ENCODE peak calls at places on chromosomes 3 and 15, in eight cellular contexts. M, P, A, X, U, F, E and D are unnamed samples.

GRCh38 chr15:53671545-53671944 is 87.9 kb downstream of the WDR72 start:
- DNase-seq in M (no peak), P (no peak), A (no peak), X (no peak), U (no peak), F (no peak), E (no peak), D (no peak)

GRCh38 chr3:173690542-173690941 is 293.0 kb downstream of the NLGN1 start:
- DNase-seq in M (no peak), P (no peak), A (no peak), X (no peak), U (no peak), F (no peak), E (no peak), D (no peak)

GRCh38 chr3:175082631-175083030 is 223.5 kb downstream of the NAALADL2 start:
- DNase-seq in M (no peak), P (no peak), A (no peak), X (no peak), U (no peak), F (no peak), E (no peak), D (no peak)

GRCh38 chr3:29447946-29448632 is 167.2 kb downstream of the RBMS3 start:
- DNase-seq in M (no peak), P (no peak), A (no peak), X (no peak), U (no peak), F (no peak), E (no peak), D (no peak)

GRCh38 chr3:38022887-38023709 is 6.3 kb downstream of the PLCD1 start:
- DNase-seq in M (no peak), P (no peak), A (no peak), X (no peak), U (no peak), F (no peak), E (no peak), D (no peak)

GRCh38 chr3:78690806-78691205 is 1077.0 kb downstream of the ROBO1 start:
- DNase-seq in M (peak; percentile 12), P (no peak), A (no peak), X (no peak), U (no peak), F (no peak), E (no peak), D (no peak)

GRCh38 chr3:195580733-195581443 is 2.9 kb downstream of the APOD start:
- DNase-seq in M (no peak), P (no peak), A (no peak), X (no peak), U (no peak), F (no peak), E (no peak), D (no peak)

GRCh38 chr3:18390024-18390660 is 35.0 kb downstream of the SATB1 start:
- DNase-seq in M (no peak), P (no peak), A (no peak), X (no peak), U (no peak), F (no peak), E (no peak), D (no peak)

GRCh38 chr15:39135989-39136388 is 444.9 kb upstream of the THBS1 start:
- DNase-seq in M (no peak), P (no peak), A (no peak), X (no peak), U (no peak), F (no peak), E (no peak), D (no peak)

GRCh38 chr15:33735637-33736247 is 232.6 kb upstream of the CHRM5 start:
- DNase-seq in M (peak; percentile 32), P (no peak), A (peak; percentile 58), X (peak; percentile 26), U (no peak), F (peak; percentile 29), E (peak; percentile 13), D (peak; percentile 56)

GRCh38 chr15:73125219-73125618 is 73.0 kb downstream of the NEO1 start:
- DNase-seq in M (no peak), P (no peak), A (no peak), X (no peak), U (no peak), F (no peak), E (no peak), D (peak; percentile 7)

GRCh38 chr3:134516905-134517304 is 31.0 kb downstream of the CEP63 start:
- DNase-seq in M (no peak), P (no peak), A (no peak), X (no peak), U (no peak), F (no peak), E (no peak), D (no peak)

GRCh38 chr3:66555214-66555844 is 54.5 kb upstream of the LRIG1 start:
- DNase-seq in M (no peak), P (no peak), A (peak; percentile 10), X (no peak), U (no peak), F (no peak), E (no peak), D (no peak)
- TF ChIP-seq MAX in M (no peak), P (no peak), A (no peak), X (no peak), U (no peak), F (no peak), E (no peak), D (no peak)

DNA sequence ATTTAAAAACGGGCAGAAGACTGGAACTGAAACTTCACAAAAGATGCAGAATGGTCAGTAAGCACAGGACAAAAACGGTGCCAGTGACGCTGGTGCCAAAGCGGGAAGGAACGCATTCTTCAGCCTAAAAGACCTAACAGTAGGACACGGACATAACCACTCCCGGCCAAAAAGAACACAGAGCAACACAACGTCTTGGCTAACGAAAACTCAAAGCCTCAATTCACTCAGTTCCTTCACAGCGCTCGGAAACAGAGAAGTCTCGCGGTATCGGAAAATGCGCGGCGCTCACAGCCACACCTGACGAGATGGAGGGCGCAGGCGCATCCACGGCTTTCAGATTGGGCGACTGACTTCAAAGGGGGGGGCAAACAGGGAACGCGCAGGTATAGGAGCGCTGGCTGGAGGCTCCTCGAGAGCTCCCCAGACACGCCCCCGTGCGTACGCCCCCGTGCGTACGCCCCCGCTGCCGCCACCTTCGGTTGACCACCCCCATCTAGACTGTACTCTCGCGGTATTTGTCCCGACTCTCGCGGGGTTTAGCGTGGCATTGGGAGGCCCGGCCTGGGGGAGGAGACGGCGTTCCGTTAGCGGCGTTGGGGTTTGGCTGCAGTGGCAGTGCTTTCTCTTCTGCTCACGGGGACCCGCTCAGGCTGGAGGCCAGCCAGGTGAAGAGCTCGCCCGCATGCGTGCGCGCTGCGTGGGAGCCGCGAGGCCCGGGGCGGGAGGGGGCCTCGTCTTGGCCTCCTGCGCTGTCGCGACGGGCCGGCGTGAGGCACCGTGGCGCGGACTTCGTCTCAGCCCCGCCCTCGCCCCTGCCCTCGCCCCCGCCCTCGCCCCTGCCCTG is at the start of gene NKTR:
- DNase-seq in M (peak; percentile 99), P (peak; percentile 100), A (peak; percentile 98), X (peak; percentile 98), U (peak; percentile 98), F (peak; percentile 96), E (peak; percentile 97), D (peak; percentile 99)
- TF ChIP-seq POLR2A in M (peak; percentile 99), P (peak; percentile 96), A (peak; percentile 63), X (peak; percentile 92), U (peak; percentile 94), F (peak; percentile 97), E (peak; percentile 93), D (peak; percentile 83)

GRCh38 chr15:70569139-70569717 is 194.1 kb downstream of the UACA start:
- DNase-seq in M (peak; percentile 71), P (no peak), A (peak; percentile 77), X (peak; percentile 73), U (no peak), F (no peak), E (peak; percentile 68), D (peak; percentile 68)
- TF ChIP-seq CTCF in M (peak; percentile 77), P (peak; percentile 70), A (peak; percentile 67), X (peak; percentile 79), U (peak; percentile 47), F (peak; percentile 52), E (peak; percentile 85), D (peak; percentile 72)

GRCh38 chr3:46559030-46559704 is 6.9 kb downstream of the LRRC2 start:
- DNase-seq in M (no peak), P (peak; percentile 16), A (no peak), X (no peak), U (no peak), F (no peak), E (no peak), D (no peak)
- TF ChIP-seq MAX in M (no peak), P (no peak), A (no peak), X (no peak), U (no peak), F (no peak), E (no peak), D (no peak)

GRCh38 chr3:126476166-126476975 is 680 bp upstream of the ZXDC start:
- DNase-seq in M (peak; percentile 62), P (peak; percentile 67), A (peak; percentile 59), X (peak; percentile 54), U (no peak), F (no peak), E (no peak), D (peak; percentile 67)
- TF ChIP-seq POLR2A in M (no peak), P (peak; percentile 54), A (peak; percentile 62), X (no peak), U (no peak), F (peak; percentile 73), E (peak; percentile 66), D (no peak)

GRCh38 chr3:186875708-186876107 is 33.2 kb downstream of the ADIPOQ start:
- DNase-seq in M (no peak), P (no peak), A (no peak), X (no peak), U (no peak), F (no peak), E (no peak), D (no peak)
- TF ChIP-seq CTCF in M (no peak), P (no peak), A (no peak), X (no peak), U (no peak), F (no peak), E (no peak), D (no peak)

GRCh38 chr3:55367396-55367795 is 119.7 kb downstream of the WNT5A start:
- DNase-seq in M (no peak), P (no peak), A (no peak), X (no peak), U (no peak), F (no peak), E (no peak), D (no peak)

GRCh38 chr3:55357796-55358195 is 129.3 kb downstream of the WNT5A start:
- DNase-seq in M (no peak), P (no peak), A (no peak), X (no peak), U (no peak), F (no peak), E (no peak), D (no peak)

GRCh38 chr3:55364426-55364825 is 122.7 kb downstream of the WNT5A start:
- DNase-seq in M (no peak), P (no peak), A (no peak), X (no peak), U (no peak), F (no peak), E (no peak), D (no peak)

GRCh38 chr3:55362206-55362960 is 124.7 kb downstream of the WNT5A start:
- DNase-seq in M (no peak), P (no peak), A (no peak), X (no peak), U (no peak), F (no peak), E (no peak), D (no peak)
- TF ChIP-seq MAX in M (no peak), P (no peak), A (no peak), X (no peak), U (no peak), F (no peak), E (no peak), D (no peak)

GRCh38 chr15:62165029-62165792 is at the start of gene C2CD4B:
- DNase-seq in M (peak; percentile 89), P (peak; percentile 85), A (peak; percentile 62), X (no peak), U (no peak), F (no peak), E (no peak), D (peak; percentile 5)
- TF ChIP-seq POLR2A in M (peak; percentile 90), P (peak; percentile 79), A (peak; percentile 56), X (no peak), U (no peak), F (no peak), E (no peak), D (no peak)